ENCODE peak calls at places on chromosomes 13 and 19, in four cellular contexts. K, F, O and N are unnamed samples.

GRCh38 chr19:2555422-2556220 is 79.7 kb downstream of the GADD45B start:
- DNase-seq in K (no peak), F (no peak), O (no peak), N (no peak)

GRCh38 chr13:40379794-40380608 is 286.4 kb downstream of the FOXO1 start:
- DNase-seq in K (no peak), F (no peak), O (no peak), N (no peak)

GRCh38 chr13:24127116-24127631 is 33.3 kb upstream of the SPATA13 start:
- DNase-seq in K (no peak), F (peak; percentile 67), O (no peak), N (no peak)

GRCh38 chr19:48660854-48661731 is 11.7 kb downstream of the NTN5 start:
- DNase-seq in K (no peak), F (peak; percentile 87), O (peak; percentile 96), N (peak; percentile 59)

GRCh38 chr19:16106121-16106520 is 5.6 kb upstream of the RAB8A start:
- DNase-seq in K (no peak), F (no peak), O (no peak), N (no peak)

GRCh38 chr19:21568816-21569496 is 63.6 kb downstream of the ZNF429 start:
- DNase-seq in K (no peak), F (no peak), O (no peak), N (peak; percentile 79)

GRCh38 chr13:110471156-110471832 is 90.2 kb downstream of the RAB20 start:
- DNase-seq in K (no peak), F (no peak), O (no peak), N (no peak)

GRCh38 chr13:108961542-108962125 is 332.2 kb downstream of the MYO16 start:
- DNase-seq in K (peak; percentile 22), F (no peak), O (peak; percentile 40), N (no peak)

GRCh38 chr19:54434112-54434861 is 14.7 kb upstream of the LENG8 start:
- DNase-seq in K (no peak), F (no peak), O (no peak), N (no peak)

GRCh38 chr13:32811297-32811800 is 204.9 kb upstream of the KL start:
- DNase-seq in K (no peak), F (no peak), O (peak; percentile 14), N (no peak)

GRCh38 chr13:31035162-31035951 is 102.9 kb downstream of the TEX26 start:
- DNase-seq in K (no peak), F (no peak), O (no peak), N (no peak)

GRCh38 chr19:18293642-18294466 is 12.4 kb upstream of the JUND start:
- DNase-seq in K (no peak), F (no peak), O (no peak), N (no peak)

GRCh38 chr19:48308695-48309586 is 16.4 kb upstream of the EMP3 start:
- DNase-seq in K (no peak), F (no peak), O (no peak), N (no peak)

GRCh38 chr13:40271931-40272775 is 394.3 kb downstream of the FOXO1 start:
- DNase-seq in K (peak; percentile 17), F (no peak), O (peak; percentile 18), N (no peak)

GRCh38 chr19:3284759-3285646 is 60.5 kb downstream of the CELF5 start:
- DNase-seq in K (no peak), F (peak; percentile 94), O (no peak), N (peak; percentile 63)

GRCh38 chr19:58543826-58544590 is at the start of gene TRIM28:
- DNase-seq in K (peak; percentile 98), F (peak; percentile 99), O (no peak), N (peak; percentile 100)

GRCh38 chr19:4234862-4235201 is 5.5 kb downstream of the EBI3 start:
- DNase-seq in K (no peak), F (no peak), O (no peak), N (no peak)

GRCh38 chr19:48591021-48591420 is 15.5 kb upstream of the SPACA4 start:
- DNase-seq in K (no peak), F (no peak), O (no peak), N (no peak)

GRCh38 chr13:35855531-35856019 is 275.6 kb downstream of the DCLK1 start:
- DNase-seq in K (no peak), F (no peak), O (no peak), N (no peak)

GRCh38 chr19:48152552-48152951 is 17.6 kb downstream of the LIG1 start:
- DNase-seq in K (peak; percentile 23), F (no peak), O (peak; percentile 30), N (peak; percentile 60)

GRCh38 chr19:17162580-17162979 is 52.6 kb upstream of the USE1 start:
- DNase-seq in K (no peak), F (no peak), O (no peak), N (no peak)

GRCh38 chr13:50646070-50646469 is 197.4 kb downstream of the DLEU7 start:
- DNase-seq in K (no peak), F (no peak), O (no peak), N (no peak)

GRCh38 chr19:7590256-7590655 is 5.4 kb upstream of the CAMSAP3 start:
- DNase-seq in K (no peak), F (no peak), O (no peak), N (no peak)

GRCh38 chr19:14048439-14049153 is 13.3 kb downstream of the PALM3 start:
- DNase-seq in K (no peak), F (peak; percentile 66), O (peak; percentile 20), N (peak; percentile 76)

GRCh38 chr13:20565120-20565736 is 1.7 kb upstream of the IFT88 start:
- DNase-seq in K (no peak), F (no peak), O (no peak), N (no peak)

GRCh38 chr13:45391926-45392325 is 26.2 kb downstream of the SLC25A30 start:
- DNase-seq in K (no peak), F (no peak), O (no peak), N (no peak)

GRCh38 chr19:1453525-1454371 is 3.8 kb downstream of the APC2 start:
- DNase-seq in K (no peak), F (no peak), O (no peak), N (no peak)